ENCODE peak calls at places on chromosomes 12 and 14, in seven cellular contexts. One of them, this sample, is unnamed.

GRCh38 chr14:81385824-81386223 is 14.3 kb downstream of the STON2 start:
- DNase-seq in CD8-positive, alpha-beta T cell: no peak
- DNase-seq in cardiac muscle cell: no peak
- DNase-seq in gastrocnemius medialis: no peak
- DNase-seq in bronchial epithelial cell: no peak
- DNase-seq in MCF 10A: no peak
- DNase-seq in coronary artery: no peak
- DNase-seq in this sample: no peak

GRCh38 chr14:99764222-99764706 is 28.9 kb upstream of the EML1 start:
- DNase-seq in cardiac muscle cell: no peak
- DNase-seq in bronchial epithelial cell: no peak
- DNase-seq in gastrocnemius medialis: no peak
- DNase-seq in coronary artery: no peak
- DNase-seq in MCF 10A: no peak
- DNase-seq in CD8-positive, alpha-beta T cell: no peak
- DNase-seq in this sample: no peak

GRCh38 chr12:91225316-91225715 is 42.7 kb upstream of the DCN start:
- DNase-seq in bronchial epithelial cell: peak
- DNase-seq in MCF 10A: peak
- DNase-seq in CD8-positive, alpha-beta T cell: no peak
- DNase-seq in coronary artery: no peak
- DNase-seq in cardiac muscle cell: peak
- DNase-seq in gastrocnemius medialis: no peak
- DNase-seq in this sample: no peak

GRCh38 chr14:80714489-80714888 is 227.0 kb downstream of the CEP128 start:
- DNase-seq in bronchial epithelial cell: no peak
- DNase-seq in gastrocnemius medialis: no peak
- DNase-seq in cardiac muscle cell: no peak
- DNase-seq in CD8-positive, alpha-beta T cell: no peak
- DNase-seq in coronary artery: no peak
- DNase-seq in MCF 10A: no peak
- DNase-seq in this sample: no peak

GRCh38 chr12:79482323-79482722 is 208.4 kb downstream of the PAWR start:
- DNase-seq in bronchial epithelial cell: no peak
- DNase-seq in CD8-positive, alpha-beta T cell: no peak
- DNase-seq in MCF 10A: no peak
- DNase-seq in coronary artery: no peak
- DNase-seq in gastrocnemius medialis: no peak
- DNase-seq in cardiac muscle cell: no peak
- DNase-seq in this sample: no peak

GRCh38 chr12:47870175-47870781 is 34.5 kb downstream of the VDR start:
- DNase-seq in MCF 10A: peak
- DNase-seq in coronary artery: no peak
- DNase-seq in CD8-positive, alpha-beta T cell: no peak
- DNase-seq in gastrocnemius medialis: peak
- DNase-seq in cardiac muscle cell: peak
- DNase-seq in bronchial epithelial cell: no peak
- DNase-seq in this sample: no peak

GRCh38 chr12:70251226-70251625 is 8.0 kb downstream of the CNOT2 start:
- DNase-seq in coronary artery: no peak
- DNase-seq in cardiac muscle cell: no peak
- DNase-seq in bronchial epithelial cell: no peak
- DNase-seq in gastrocnemius medialis: no peak
- DNase-seq in MCF 10A: no peak
- DNase-seq in CD8-positive, alpha-beta T cell: no peak
- DNase-seq in this sample: no peak

GRCh38 chr12:19997996-19998395 is 370.3 kb upstream of the PDE3A start:
- DNase-seq in gastrocnemius medialis: no peak
- DNase-seq in coronary artery: no peak
- DNase-seq in MCF 10A: no peak
- DNase-seq in bronchial epithelial cell: no peak
- DNase-seq in cardiac muscle cell: no peak
- DNase-seq in CD8-positive, alpha-beta T cell: no peak
- DNase-seq in this sample: no peak

GRCh38 chr14:46580941-46581671 is 70.5 kb downstream of the RPL10L start:
- DNase-seq in cardiac muscle cell: peak
- DNase-seq in MCF 10A: peak
- DNase-seq in gastrocnemius medialis: no peak
- DNase-seq in CD8-positive, alpha-beta T cell: no peak
- DNase-seq in bronchial epithelial cell: peak
- DNase-seq in coronary artery: no peak
- DNase-seq in this sample: peak

GRCh38 chr12:57166971-57167371 is 19.6 kb upstream of the LRP1-AS start:
- DNase-seq in cardiac muscle cell: no peak
- DNase-seq in CD8-positive, alpha-beta T cell: no peak
- DNase-seq in coronary artery: no peak
- DNase-seq in MCF 10A: peak
- DNase-seq in gastrocnemius medialis: no peak
- DNase-seq in bronchial epithelial cell: peak
- DNase-seq in this sample: no peak

DNA sequence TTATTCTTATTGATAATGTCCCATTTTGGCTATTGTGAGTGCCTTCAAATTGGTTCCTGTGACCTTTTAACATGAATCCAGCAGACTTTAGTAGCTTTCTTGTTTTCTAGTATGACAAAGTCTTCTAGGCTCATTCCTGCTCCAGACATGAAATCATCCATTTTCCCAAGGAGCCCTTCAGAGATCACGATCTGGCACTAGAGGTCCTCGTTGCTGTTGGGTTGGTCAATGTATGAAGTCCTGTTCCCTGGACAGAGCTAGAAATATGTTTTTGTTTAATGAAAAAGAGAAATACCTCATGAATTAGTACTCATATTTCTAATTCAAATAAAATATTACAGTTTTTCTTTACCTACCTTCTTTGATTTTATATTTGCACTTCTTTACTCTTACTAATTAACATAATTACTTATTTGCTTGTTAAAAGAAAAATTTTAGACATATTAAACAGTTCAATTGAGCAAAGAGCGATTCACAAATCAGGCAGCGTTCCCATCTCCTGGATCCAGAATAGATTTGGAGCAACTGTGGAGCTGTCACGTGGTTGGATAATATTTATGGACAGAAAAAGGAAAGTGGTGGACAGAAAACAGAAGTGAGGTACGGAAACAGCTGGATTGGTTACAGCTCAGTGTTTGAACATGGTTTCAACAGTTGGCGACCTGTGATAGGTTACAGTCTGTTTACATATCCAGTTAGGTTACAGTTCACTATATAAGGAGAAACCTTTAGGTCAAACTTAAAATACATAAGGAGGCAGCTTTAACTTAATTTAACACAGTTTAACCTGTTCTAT is 19.8 kb upstream of the FAM234B start:
- DNase-seq in MCF 10A: no peak
- DNase-seq in coronary artery: no peak
- DNase-seq in cardiac muscle cell: peak
- DNase-seq in bronchial epithelial cell: peak
- DNase-seq in CD8-positive, alpha-beta T cell: no peak
- DNase-seq in gastrocnemius medialis: no peak
- DNase-seq in this sample: no peak
- TF ChIP-seq CTCF in MCF 10A: no peak
- TF ChIP-seq CTCF in coronary artery: no peak
- TF ChIP-seq CTCF in cardiac muscle cell: peak
- TF ChIP-seq CTCF in bronchial epithelial cell: no peak
- TF ChIP-seq CTCF in CD8-positive, alpha-beta T cell: no peak
- TF ChIP-seq CTCF in gastrocnemius medialis: no peak
- TF ChIP-seq CTCF in this sample: peak

GRCh38 chr12:53219956-53220856 is 11.8 kb downstream of the RARG start:
- DNase-seq in MCF 10A: peak
- DNase-seq in bronchial epithelial cell: peak
- DNase-seq in coronary artery: no peak
- DNase-seq in gastrocnemius medialis: no peak
- DNase-seq in CD8-positive, alpha-beta T cell: peak
- DNase-seq in cardiac muscle cell: peak
- DNase-seq in this sample: peak

GRCh38 chr12:53220857-53221202 is 11.2 kb downstream of the RARG start:
- DNase-seq in gastrocnemius medialis: peak
- DNase-seq in cardiac muscle cell: peak
- DNase-seq in MCF 10A: peak
- DNase-seq in bronchial epithelial cell: peak
- DNase-seq in CD8-positive, alpha-beta T cell: peak
- DNase-seq in coronary artery: peak
- DNase-seq in this sample: peak

GRCh38 chr12:53223006-53223305 is 9.1 kb downstream of the RARG start:
- DNase-seq in CD8-positive, alpha-beta T cell: no peak
- DNase-seq in cardiac muscle cell: no peak
- DNase-seq in bronchial epithelial cell: no peak
- DNase-seq in coronary artery: peak
- DNase-seq in MCF 10A: no peak
- DNase-seq in gastrocnemius medialis: no peak
- DNase-seq in this sample: no peak

GRCh38 chr12:53222170-53223005 is 9.6 kb downstream of the RARG start:
- DNase-seq in coronary artery: peak
- DNase-seq in cardiac muscle cell: no peak
- DNase-seq in MCF 10A: no peak
- DNase-seq in gastrocnemius medialis: no peak
- DNase-seq in CD8-positive, alpha-beta T cell: no peak
- DNase-seq in bronchial epithelial cell: no peak
- DNase-seq in this sample: peak

GRCh38 chr12:53221203-53222076 is 10.6 kb downstream of the RARG start:
- DNase-seq in coronary artery: peak
- DNase-seq in bronchial epithelial cell: no peak
- DNase-seq in CD8-positive, alpha-beta T cell: peak
- DNase-seq in MCF 10A: no peak
- DNase-seq in cardiac muscle cell: peak
- DNase-seq in gastrocnemius medialis: peak
- DNase-seq in this sample: peak
- TF ChIP-seq CTCF in coronary artery: no peak
- TF ChIP-seq CTCF in bronchial epithelial cell: peak
- TF ChIP-seq CTCF in CD8-positive, alpha-beta T cell: no peak
- TF ChIP-seq CTCF in MCF 10A: no peak
- TF ChIP-seq CTCF in cardiac muscle cell: peak
- TF ChIP-seq CTCF in gastrocnemius medialis: no peak
- TF ChIP-seq CTCF in this sample: no peak

DNA sequence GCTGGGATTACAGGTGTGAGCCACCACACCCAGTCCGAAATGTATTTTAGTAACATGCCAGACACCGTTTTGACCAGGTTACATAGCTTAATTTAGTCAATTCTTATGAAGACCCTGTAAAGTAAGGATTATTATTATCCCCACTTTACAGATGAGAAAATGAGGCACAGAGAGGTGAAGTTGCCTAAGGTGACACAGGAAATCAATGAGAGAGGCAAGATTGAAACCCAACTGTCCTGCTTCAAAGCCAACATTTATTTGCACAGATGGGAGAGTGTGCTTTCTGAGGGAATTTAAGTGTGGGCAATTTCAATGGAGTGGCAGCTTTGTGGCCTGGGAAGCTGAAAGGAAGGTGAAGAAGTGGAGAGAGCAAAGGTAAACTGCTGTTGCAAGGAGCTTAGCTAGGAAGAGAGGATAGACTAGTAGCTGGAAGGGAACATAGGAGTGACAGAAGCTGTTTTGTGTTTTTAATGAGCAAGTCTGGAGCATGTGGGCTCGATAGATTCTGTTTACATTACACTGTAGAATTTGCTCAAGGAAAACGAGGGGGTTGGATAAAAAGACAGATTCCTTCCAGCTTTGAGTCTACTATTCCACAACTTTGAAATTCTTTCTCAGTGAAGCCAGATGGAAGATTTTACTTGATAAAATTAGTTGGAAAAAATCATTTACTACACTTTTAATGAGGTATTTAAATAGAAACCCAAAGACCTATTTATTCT is 19.2 kb upstream of the EPS8 start:
- DNase-seq in CD8-positive, alpha-beta T cell: no peak
- DNase-seq in bronchial epithelial cell: no peak
- DNase-seq in gastrocnemius medialis: no peak
- DNase-seq in MCF 10A: no peak
- DNase-seq in cardiac muscle cell: no peak
- DNase-seq in coronary artery: no peak
- DNase-seq in this sample: no peak
- TF ChIP-seq CTCF in CD8-positive, alpha-beta T cell: no peak
- TF ChIP-seq CTCF in bronchial epithelial cell: no peak
- TF ChIP-seq CTCF in gastrocnemius medialis: no peak
- TF ChIP-seq CTCF in MCF 10A: no peak
- TF ChIP-seq CTCF in cardiac muscle cell: no peak
- TF ChIP-seq CTCF in coronary artery: no peak
- TF ChIP-seq CTCF in this sample: no peak

GRCh38 chr14:101183376-101184103 is 280.0 kb upstream of the RTL1 start:
- DNase-seq in bronchial epithelial cell: no peak
- DNase-seq in gastrocnemius medialis: no peak
- DNase-seq in MCF 10A: no peak
- DNase-seq in coronary artery: peak
- DNase-seq in CD8-positive, alpha-beta T cell: no peak
- DNase-seq in cardiac muscle cell: peak
- DNase-seq in this sample: no peak
- TF ChIP-seq CTCF in bronchial epithelial cell: peak
- TF ChIP-seq CTCF in gastrocnemius medialis: no peak
- TF ChIP-seq CTCF in MCF 10A: no peak
- TF ChIP-seq CTCF in coronary artery: no peak
- TF ChIP-seq CTCF in CD8-positive, alpha-beta T cell: no peak
- TF ChIP-seq CTCF in cardiac muscle cell: peak
- TF ChIP-seq CTCF in this sample: no peak

DNA sequence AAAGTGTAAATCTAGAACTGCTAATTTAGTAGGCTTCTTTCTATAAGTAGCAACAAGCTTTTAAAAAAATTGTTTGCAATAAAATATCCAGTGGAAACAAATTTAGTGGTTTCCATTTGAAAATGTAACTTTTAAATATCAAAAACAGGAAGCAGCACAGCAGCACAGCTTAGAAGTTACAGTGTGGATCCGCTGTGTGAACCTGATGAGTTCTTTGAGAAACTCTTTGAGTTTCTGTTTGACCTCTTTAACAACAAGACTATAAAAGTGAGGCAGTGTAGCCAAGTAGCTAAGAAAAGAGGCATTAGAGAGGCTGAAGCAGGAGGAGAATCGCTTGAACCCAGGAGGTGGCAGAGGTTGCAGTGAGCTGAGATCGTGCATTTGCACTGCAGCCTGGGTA is 178.3 kb downstream of the NAV3 start:
- DNase-seq in gastrocnemius medialis: no peak
- DNase-seq in cardiac muscle cell: no peak
- DNase-seq in bronchial epithelial cell: no peak
- DNase-seq in MCF 10A: no peak
- DNase-seq in coronary artery: no peak
- DNase-seq in CD8-positive, alpha-beta T cell: no peak
- DNase-seq in this sample: no peak
- TF ChIP-seq CTCF in gastrocnemius medialis: no peak
- TF ChIP-seq CTCF in cardiac muscle cell: no peak
- TF ChIP-seq CTCF in bronchial epithelial cell: no peak
- TF ChIP-seq CTCF in MCF 10A: no peak
- TF ChIP-seq CTCF in coronary artery: no peak
- TF ChIP-seq CTCF in CD8-positive, alpha-beta T cell: no peak
- TF ChIP-seq CTCF in this sample: no peak

DNA sequence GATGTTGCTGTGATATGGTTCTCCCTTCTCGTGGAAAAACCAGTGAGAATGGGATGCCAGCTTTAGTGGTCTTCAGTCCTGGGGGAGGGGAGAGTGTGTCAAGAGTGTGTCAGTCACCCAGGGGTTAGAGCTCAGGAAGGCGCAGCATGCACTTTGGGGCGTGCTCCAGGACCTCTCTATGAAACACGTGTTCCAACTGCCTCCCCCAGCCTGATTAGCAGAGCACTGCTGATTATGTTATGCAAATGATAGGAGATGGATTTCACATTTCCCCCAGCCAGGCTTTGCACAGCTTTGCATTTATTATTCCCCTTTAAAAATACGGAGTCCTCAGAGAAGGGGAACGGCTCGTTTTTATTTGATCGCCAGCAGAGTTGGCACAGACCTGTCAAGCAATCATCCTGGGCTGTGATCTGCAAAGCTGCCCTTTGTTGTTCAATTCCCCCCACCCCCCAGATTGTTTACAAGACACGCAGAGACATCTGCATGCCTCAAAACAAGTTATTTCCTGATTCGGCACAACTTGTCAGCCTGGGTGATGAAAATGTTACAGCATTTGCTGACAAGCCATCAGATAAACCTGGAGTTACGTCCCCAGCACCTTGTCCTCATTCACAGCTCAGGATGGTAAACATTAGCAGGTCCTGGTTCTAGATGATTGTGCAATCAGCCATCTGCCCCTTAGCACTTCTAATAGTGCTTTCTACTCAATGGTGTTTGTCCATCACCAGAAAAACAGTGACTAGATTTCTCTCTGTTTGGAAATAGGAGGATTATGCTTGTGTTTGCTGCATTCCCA is 196.5 kb downstream of the NOVA1 start:
- DNase-seq in CD8-positive, alpha-beta T cell: no peak
- DNase-seq in gastrocnemius medialis: no peak
- DNase-seq in bronchial epithelial cell: no peak
- DNase-seq in coronary artery: no peak
- DNase-seq in MCF 10A: no peak
- DNase-seq in cardiac muscle cell: no peak
- DNase-seq in this sample: no peak
- TF ChIP-seq CTCF in CD8-positive, alpha-beta T cell: no peak
- TF ChIP-seq CTCF in gastrocnemius medialis: no peak
- TF ChIP-seq CTCF in bronchial epithelial cell: no peak
- TF ChIP-seq CTCF in coronary artery: no peak
- TF ChIP-seq CTCF in MCF 10A: no peak
- TF ChIP-seq CTCF in cardiac muscle cell: no peak
- TF ChIP-seq CTCF in this sample: no peak

This sample was measured in GM20000.